ENCODE peak calls at places on chromosomes 11 and 22, in five cellular contexts. Y is HepG2, I is WTC11, C is GM12878, Q is K562. P is an unnamed sample.

GRCh38 chr11:34758262-34758661 is 137.4 kb downstream of the EHF start:
- DNase-seq in C (no peak), Y (no peak), Q (peak), I (no peak), P (no peak)

GRCh38 chr11:9853929-9854557 is 190.2 kb downstream of the SWAP70 start:
- DNase-seq in I (no peak), Y (no peak), C (no peak), Q (no peak), P (no peak)

GRCh38 chr11:46129133-46129532 is 7.9 kb upstream of the PHF21A start:
- DNase-seq in Q (no peak), C (no peak), Y (no peak), I (no peak), P (no peak)

GRCh38 chr11:47646019-47646418 is 3.7 kb upstream of the MTCH2 start:
- DNase-seq in C (no peak), Y (no peak), I (no peak), Q (no peak), P (no peak)

GRCh38 chr11:117410861-117411725 is 83.4 kb downstream of the CEP164 start:
- DNase-seq in I (no peak), Q (no peak), Y (peak), C (no peak), P (no peak)

GRCh38 chr11:77473001-77473800 is 693 bp downstream of the PAK1 start:
- DNase-seq in I (peak), Y (no peak), C (no peak), Q (peak), P (peak)

GRCh38 chr11:61037694-61038093 is 64.6 kb upstream of the CD5 start:
- DNase-seq in C (no peak), Q (no peak), I (no peak), Y (no peak), P (no peak)

GRCh38 chr11:26904114-26904513 is 89.8 kb upstream of the FIBIN start:
- DNase-seq in Q (no peak), Y (no peak), C (no peak), I (no peak), P (no peak)

GRCh38 chr11:119538748-119539147 is 115.8 kb upstream of the THY1 start:
- DNase-seq in I (no peak), Y (no peak), C (no peak), Q (no peak), P (no peak)

GRCh38 chr22:20284471-20285086 is 16.5 kb upstream of the RTN4R start:
- DNase-seq in C (no peak), Q (no peak), Y (no peak), I (no peak), P (no peak)

GRCh38 chr11:83671295-83671694 is 385.1 kb upstream of the CCDC90B start:
- DNase-seq in I (no peak), Q (no peak), Y (no peak), C (no peak), P (no peak)

GRCh38 chr11:85809881-85810280 is 1.1 kb downstream of the SYTL2 start:
- DNase-seq in Y (peak), I (peak), C (no peak), Q (peak), P (no peak)

GRCh38 chr22:20244744-20245576 is 23.2 kb downstream of the RTN4R start:
- DNase-seq in C (no peak), I (no peak), Q (no peak), Y (no peak), P (no peak)

GRCh38 chr11:47161134-47161854 is 15.4 kb downstream of the ARFGAP2 start:
- DNase-seq in Y (peak), Q (peak), I (peak), C (no peak), P (peak)

GRCh38 chr22:22925795-22926358 is 38.3 kb downstream of the IGLL5 start:
- DNase-seq in I (no peak), Q (no peak), C (no peak), Y (no peak), P (no peak)

GRCh38 chr11:94658386-94658785 is 91.2 kb downstream of the PIWIL4 start:
- DNase-seq in Q (no peak), I (no peak), Y (no peak), C (no peak), P (no peak)

GRCh38 chr11:90737328-90738050 is 514.6 kb upstream of the CHORDC1 start:
- DNase-seq in I (no peak), C (no peak), Q (no peak), Y (peak), P (no peak)

DNA sequence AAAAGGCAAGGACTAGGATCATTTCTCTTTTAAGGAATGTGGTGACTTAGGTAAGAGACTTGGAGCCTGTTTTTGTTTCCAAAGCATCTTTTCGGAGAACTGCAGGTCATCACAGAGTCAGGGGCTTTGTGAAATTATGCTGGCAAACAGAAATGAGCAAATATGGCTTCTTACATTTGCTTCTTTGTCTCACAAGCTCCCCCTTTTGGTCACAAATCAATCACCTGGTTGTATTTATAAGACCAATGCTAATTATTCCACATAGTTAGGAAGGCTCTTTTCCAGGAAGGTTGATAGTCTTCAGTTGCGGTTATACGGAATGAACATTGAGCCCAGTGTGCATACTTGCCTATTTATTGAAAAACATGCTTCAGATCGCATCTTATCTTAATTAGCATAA is 34.6 kb upstream of the CEP126 start:
- DNase-seq in Q (peak), Y (peak), C (no peak), I (no peak), P (no peak)
- TF ChIP-seq USF2 in Q (no peak), Y (no peak), C (no peak), I (no peak), P (no peak)

GRCh38 chr22:32531955-32532818 is 57.6 kb downstream of the FBXO7 start:
- DNase-seq in Q (peak), Y (peak), I (peak), C (no peak), P (no peak)
- TF ChIP-seq ESRRA in Q (peak), Y (no peak), I (no peak), C (no peak), P (no peak)

DNA sequence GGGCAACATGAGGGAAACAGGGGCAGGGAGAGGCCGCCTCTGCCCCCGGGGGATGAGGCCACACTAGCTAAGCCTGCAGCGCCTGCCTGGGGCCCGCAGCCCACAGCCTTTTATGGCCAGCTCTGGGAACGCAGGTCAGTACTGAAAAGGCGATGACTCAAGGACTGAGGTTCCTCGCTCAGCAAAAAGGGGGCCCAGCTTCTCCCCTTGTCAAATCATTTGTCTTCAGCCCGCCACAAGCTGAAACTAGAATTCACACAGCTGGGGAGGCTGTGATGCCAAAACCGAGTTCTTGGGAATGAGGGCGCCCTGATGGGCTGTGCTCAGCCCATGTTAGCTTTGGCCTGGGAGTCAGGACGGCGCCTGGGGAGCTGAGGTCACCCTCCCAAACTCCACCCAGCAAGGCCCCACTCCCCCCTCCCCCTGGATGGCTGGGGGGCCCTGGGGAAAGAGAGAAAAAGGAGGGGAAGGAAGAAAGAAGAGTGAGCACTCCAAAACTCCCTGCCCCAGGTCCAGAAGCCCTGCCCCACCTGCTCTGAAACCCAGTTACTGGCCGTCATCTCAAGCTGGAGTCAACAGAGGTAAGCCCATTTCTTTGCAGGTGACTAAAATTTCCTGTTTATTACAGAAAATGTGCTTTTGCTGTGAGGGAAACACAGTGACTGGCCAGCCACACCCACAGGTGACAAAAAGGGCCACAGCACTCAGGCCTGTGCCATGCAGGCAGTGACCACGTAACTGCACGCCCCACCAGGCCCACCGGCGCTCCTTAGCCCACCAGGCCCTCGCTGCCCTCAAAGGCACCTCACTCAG is 13.7 kb downstream of the EHD1 start:
- DNase-seq in I (no peak), Y (no peak), Q (no peak), C (no peak), P (no peak)
- TF ChIP-seq USF2 in I (no peak), Y (no peak), Q (no peak), C (no peak), P (no peak)

GRCh38 chr11:125166347-125166841 is 1.8 kb downstream of the PKNOX2 start:
- DNase-seq in C (no peak), Y (no peak), Q (no peak), I (no peak), P (no peak)
- TF ChIP-seq ESRRA in C (no peak), Y (no peak), Q (no peak), I (no peak), P (no peak)

DNA sequence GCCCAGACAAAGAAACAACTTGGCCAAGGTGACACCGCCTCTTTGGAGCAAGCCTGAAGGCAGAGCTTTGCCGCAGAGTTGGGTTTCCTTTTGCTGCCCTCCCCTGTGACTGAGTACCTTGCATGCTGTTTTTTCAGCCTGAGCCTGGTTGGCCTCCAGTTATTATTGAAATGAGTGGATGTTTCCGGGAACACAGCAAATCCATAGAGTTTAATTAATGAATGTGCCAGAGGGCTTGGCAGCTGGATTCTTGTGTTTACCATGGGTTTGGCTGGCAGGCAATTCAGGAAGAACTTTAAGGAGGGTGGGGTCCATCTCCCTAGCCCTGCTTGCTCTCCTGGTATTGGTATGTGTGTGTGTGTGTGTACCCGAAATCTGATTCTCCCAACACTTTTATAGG is 65.6 kb upstream of the CRYBB3 start:
- DNase-seq in I (no peak), Y (no peak), Q (no peak), C (no peak), P (no peak)
- TF ChIP-seq USF2 in I (no peak), Y (no peak), Q (no peak), C (no peak), P (no peak)

DNA sequence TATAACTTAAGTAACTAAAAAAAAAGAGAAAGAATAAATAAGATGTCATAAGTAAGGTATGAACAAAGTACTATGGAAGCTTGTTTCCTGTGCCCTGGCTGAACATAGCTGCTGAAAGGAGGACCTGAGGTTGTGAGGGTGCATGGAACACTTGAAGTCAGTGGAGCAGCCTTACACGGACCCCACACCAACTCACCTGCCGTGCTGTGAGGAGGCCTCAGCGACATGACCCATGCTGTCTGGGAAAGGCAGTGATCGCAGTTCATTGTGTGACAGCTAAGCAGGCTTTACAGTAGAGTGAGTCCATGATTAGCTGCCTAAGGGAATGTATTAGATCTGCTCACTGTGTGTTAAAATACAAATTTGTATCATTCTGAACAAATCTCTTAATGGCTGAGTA is 17.6 kb downstream of the RASSF10 start:
- DNase-seq in C (no peak), Q (no peak), I (no peak), Y (no peak), P (no peak)
- TF ChIP-seq ESRRA in C (no peak), Q (no peak), I (no peak), Y (no peak), P (no peak)

GRCh38 chr11:5737091-5737490 is 843 bp downstream of the OR56B1 start:
- DNase-seq in Q (no peak), C (no peak), I (no peak), Y (no peak), P (peak)

GRCh38 chr11:5736396-5736795 is at the start of gene OR56B1:
- DNase-seq in I (no peak), Q (no peak), Y (no peak), C (no peak), P (no peak)

DNA sequence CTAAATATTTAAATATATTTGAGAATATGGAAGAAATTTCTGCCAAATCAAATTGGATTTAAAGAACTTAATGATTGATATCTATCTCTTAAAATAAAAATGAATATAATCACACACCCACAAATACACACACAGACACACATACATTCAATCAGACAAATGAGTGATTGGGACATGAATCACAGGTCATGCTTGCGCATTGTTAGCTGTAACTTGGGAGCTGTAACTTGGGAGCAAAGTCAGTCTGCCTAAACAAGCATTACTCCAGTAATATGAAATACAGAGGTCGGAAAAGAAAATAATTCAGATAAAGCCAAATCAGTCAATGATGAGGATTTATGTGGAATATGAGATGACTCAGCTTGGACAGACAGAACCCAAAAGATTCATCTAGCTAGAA is 1.4 kb downstream of the OR56B1 start:
- DNase-seq in C (no peak), I (no peak), Y (no peak), Q (no peak), P (peak)
- TF ChIP-seq USF2 in C (no peak), I (no peak), Y (no peak), Q (no peak), P (no peak)

DNA sequence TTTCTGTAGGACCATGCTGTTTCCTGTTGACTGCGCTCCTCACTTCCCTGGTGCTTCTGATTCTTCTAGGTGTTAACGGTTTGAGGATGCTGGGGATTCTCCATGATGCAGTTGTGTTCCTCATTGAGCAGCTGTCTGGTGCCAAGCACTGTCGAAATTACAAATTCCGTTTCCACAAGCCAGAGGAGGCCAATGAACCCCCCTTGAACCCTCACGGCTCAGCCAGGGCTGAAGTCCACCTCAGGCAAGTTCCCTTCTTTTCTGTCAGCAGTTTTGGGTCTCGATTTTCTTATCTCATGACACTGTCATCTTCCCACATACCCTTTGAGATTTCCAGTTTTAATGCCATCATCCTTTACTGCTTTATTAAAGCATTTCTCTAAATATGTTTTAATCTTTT is 7.7 kb upstream of the TTC36 start:
- DNase-seq in C (no peak), I (no peak), Y (no peak), Q (no peak), P (no peak)
- TF ChIP-seq ESRRA in C (no peak), I (no peak), Y (no peak), Q (no peak), P (no peak)

P was measured in A549.